ENCODE peak calls at places on chromosomes 6 and 20, in nine cellular contexts. One of them, this sample, is unnamed.

GRCh38 chr6:125918681-125919566 is 37.6 kb upstream of the HINT3 start:
- DNase-seq in KBM-7: peak; percentile 87
- DNase-seq in EL: peak; percentile 84
- DNase-seq in iPS-NIHi11: peak; percentile 39
- DNase-seq in stimulated activated CD4-positive, alpha-beta T cell treated with anti-CD3 and anti-CD28 coated beads, Interleukin-15, amount 100 ng/mL, for 1 hour: no peak
- DNase-seq in putamen: no peak
- DNase-seq in cardiac muscle cell: peak; percentile 95
- DNase-seq in GM04504: peak; percentile 58
- DNase-seq in BJ: no peak
- DNase-seq in this sample: peak; percentile 70

GRCh38 chr6:53961679-53962370 is 149.4 kb upstream of the MLIP start:
- DNase-seq in iPS-NIHi11: peak; percentile 53
- DNase-seq in cardiac muscle cell: peak; percentile 69
- DNase-seq in putamen: no peak
- DNase-seq in GM04504: no peak
- DNase-seq in stimulated activated CD4-positive, alpha-beta T cell treated with anti-CD3 and anti-CD28 coated beads, Interleukin-15, amount 100 ng/mL, for 1 hour: no peak
- DNase-seq in BJ: no peak
- DNase-seq in EL: peak; percentile 81
- DNase-seq in KBM-7: no peak
- DNase-seq in this sample: no peak

GRCh38 chr6:31575952-31576684 is 753 bp downstream of the TNF start:
- DNase-seq in BJ: no peak
- DNase-seq in KBM-7: no peak
- DNase-seq in GM04504: no peak
- DNase-seq in stimulated activated CD4-positive, alpha-beta T cell treated with anti-CD3 and anti-CD28 coated beads, Interleukin-15, amount 100 ng/mL, for 1 hour: no peak
- DNase-seq in cardiac muscle cell: no peak
- DNase-seq in iPS-NIHi11: no peak
- DNase-seq in EL: no peak
- DNase-seq in putamen: no peak
- DNase-seq in this sample: no peak

GRCh38 chr20:62961799-62962198 is 9.3 kb downstream of the SLC17A9 start:
- DNase-seq in cardiac muscle cell: no peak
- DNase-seq in putamen: no peak
- DNase-seq in stimulated activated CD4-positive, alpha-beta T cell treated with anti-CD3 and anti-CD28 coated beads, Interleukin-15, amount 100 ng/mL, for 1 hour: no peak
- DNase-seq in iPS-NIHi11: no peak
- DNase-seq in EL: no peak
- DNase-seq in KBM-7: no peak
- DNase-seq in BJ: no peak
- DNase-seq in GM04504: no peak
- DNase-seq in this sample: no peak

GRCh38 chr6:151916680-151917164 is 109.2 kb downstream of the ESR1 start:
- DNase-seq in cardiac muscle cell: peak; percentile 19
- DNase-seq in EL: peak; percentile 93
- DNase-seq in BJ: peak; percentile 91
- DNase-seq in GM04504: peak; percentile 29
- DNase-seq in putamen: no peak
- DNase-seq in iPS-NIHi11: no peak
- DNase-seq in stimulated activated CD4-positive, alpha-beta T cell treated with anti-CD3 and anti-CD28 coated beads, Interleukin-15, amount 100 ng/mL, for 1 hour: no peak
- DNase-seq in KBM-7: no peak
- DNase-seq in this sample: peak; percentile 95

GRCh38 chr6:26136321-26136720 is 49.1 kb downstream of the HFE start:
- DNase-seq in EL: no peak
- DNase-seq in iPS-NIHi11: no peak
- DNase-seq in stimulated activated CD4-positive, alpha-beta T cell treated with anti-CD3 and anti-CD28 coated beads, Interleukin-15, amount 100 ng/mL, for 1 hour: no peak
- DNase-seq in GM04504: no peak
- DNase-seq in cardiac muscle cell: no peak
- DNase-seq in KBM-7: no peak
- DNase-seq in putamen: no peak
- DNase-seq in BJ: no peak
- DNase-seq in this sample: no peak

GRCh38 chr6:139164001-139164400 is 29.1 kb downstream of the HECA start:
- DNase-seq in cardiac muscle cell: no peak
- DNase-seq in iPS-NIHi11: peak; percentile 15
- DNase-seq in stimulated activated CD4-positive, alpha-beta T cell treated with anti-CD3 and anti-CD28 coated beads, Interleukin-15, amount 100 ng/mL, for 1 hour: no peak
- DNase-seq in KBM-7: no peak
- DNase-seq in GM04504: no peak
- DNase-seq in EL: no peak
- DNase-seq in putamen: no peak
- DNase-seq in BJ: no peak
- DNase-seq in this sample: no peak

GRCh38 chr6:165678429-165678828 is 15.4 kb upstream of the PDE10A start:
- DNase-seq in iPS-NIHi11: no peak
- DNase-seq in KBM-7: no peak
- DNase-seq in cardiac muscle cell: no peak
- DNase-seq in EL: no peak
- DNase-seq in GM04504: no peak
- DNase-seq in putamen: no peak
- DNase-seq in BJ: no peak
- DNase-seq in stimulated activated CD4-positive, alpha-beta T cell treated with anti-CD3 and anti-CD28 coated beads, Interleukin-15, amount 100 ng/mL, for 1 hour: no peak
- DNase-seq in this sample: no peak

GRCh38 chr6:107603029-107603428 is 113.1 kb downstream of the SOBP start:
- DNase-seq in iPS-NIHi11: no peak
- DNase-seq in cardiac muscle cell: no peak
- DNase-seq in putamen: peak; percentile 41
- DNase-seq in EL: no peak
- DNase-seq in stimulated activated CD4-positive, alpha-beta T cell treated with anti-CD3 and anti-CD28 coated beads, Interleukin-15, amount 100 ng/mL, for 1 hour: no peak
- DNase-seq in KBM-7: no peak
- DNase-seq in BJ: no peak
- DNase-seq in GM04504: no peak
- DNase-seq in this sample: no peak

GRCh38 chr6:33904050-33904827 is 100.4 kb upstream of the MLN start:
- DNase-seq in EL: no peak
- DNase-seq in cardiac muscle cell: no peak
- DNase-seq in BJ: no peak
- DNase-seq in stimulated activated CD4-positive, alpha-beta T cell treated with anti-CD3 and anti-CD28 coated beads, Interleukin-15, amount 100 ng/mL, for 1 hour: peak; percentile 45
- DNase-seq in KBM-7: no peak
- DNase-seq in putamen: no peak
- DNase-seq in GM04504: no peak
- DNase-seq in iPS-NIHi11: no peak
- DNase-seq in this sample: no peak

GRCh38 chr6:49519660-49520059 is 19.9 kb downstream of the GLYATL3 start:
- DNase-seq in BJ: no peak
- DNase-seq in GM04504: no peak
- DNase-seq in putamen: no peak
- DNase-seq in iPS-NIHi11: no peak
- DNase-seq in EL: no peak
- DNase-seq in KBM-7: no peak
- DNase-seq in cardiac muscle cell: no peak
- DNase-seq in stimulated activated CD4-positive, alpha-beta T cell treated with anti-CD3 and anti-CD28 coated beads, Interleukin-15, amount 100 ng/mL, for 1 hour: no peak
- DNase-seq in this sample: no peak

This sample was measured in AG09309.